ENCODE peak calls at places on chromosomes 4 and X, in eight cellular contexts. P is osteocyte; R is heart left ventricle; U is GM23248; I is activated CD4-positive, alpha-beta T cell treated with anti-CD3 and anti-CD28 coated beads, Interleukin-2, amount 10 ng/mL, durations not matched to agents 7 days and 5 days; D is GM10248; J is DMS 273 treated with DMSO at 0.1 percent for 48 hours; Y is psoas muscle. F is an unnamed sample.

GRCh38 chr4:138540056-138540800 is 298.1 kb upstream of the SLC7A11 start:
- DNase-seq in P (no peak), R (no peak), U (peak), I (no peak), D (no peak), J (no peak), Y (no peak), F (no peak)

GRCh38 chr4:82969414-82969813 is 41.2 kb downstream of the LIN54 start:
- DNase-seq in P (no peak), R (no peak), U (no peak), I (no peak), D (no peak), J (no peak), Y (no peak), F (no peak)

GRCh38 chrX:130772313-130773140 is 130.5 kb downstream of the ENOX2 start:
- DNase-seq in P (no peak), R (no peak), U (peak), I (no peak), D (no peak), J (no peak), Y (no peak), F (no peak)

GRCh38 chrX:68872171-68872570 is 43.4 kb downstream of the EFNB1 start:
- DNase-seq in P (no peak), R (no peak), U (no peak), I (no peak), D (no peak), J (no peak), Y (no peak), F (no peak)

GRCh38 chrX:150268839-150269238 is 94.3 kb upstream of the MAMLD1 start:
- DNase-seq in P (no peak), R (no peak), U (no peak), I (no peak), D (no peak), J (no peak), Y (no peak), F (no peak)

GRCh38 chr4:11189756-11190155 is 238.9 kb downstream of the HS3ST1 start:
- DNase-seq in P (no peak), R (no peak), U (no peak), I (no peak), D (no peak), J (no peak), Y (no peak), F (no peak)

GRCh38 chr4:152684007-152684406 is 4.2 kb upstream of the TMEM154 start:
- DNase-seq in P (no peak), R (peak), U (no peak), I (no peak), D (peak), J (no peak), Y (no peak), F (peak)

GRCh38 chr4:167986044-167986443 is 106.3 kb upstream of the ANXA10 start:
- DNase-seq in P (no peak), R (no peak), U (no peak), I (no peak), D (no peak), J (no peak), Y (no peak), F (no peak)

GRCh38 chr4:152197211-152197610 is 338.7 kb downstream of the FBXW7 start:
- DNase-seq in P (no peak), R (no peak), U (no peak), I (no peak), D (no peak), J (no peak), Y (no peak), F (no peak)

GRCh38 chrX:107713205-107714195 is 62.1 kb downstream of the TSC22D3 start:
- DNase-seq in P (no peak), R (no peak), U (peak), I (no peak), D (no peak), J (no peak), Y (peak), F (no peak)

GRCh38 chrX:25941559-25942250 is 196.4 kb upstream of the MAGEB18 start:
- DNase-seq in P (no peak), R (no peak), U (no peak), I (no peak), D (no peak), J (no peak), Y (no peak), F (no peak)

GRCh38 chr4:106140601-106141000 is 175.4 kb downstream of the TBCK start:
- DNase-seq in P (no peak), R (no peak), U (peak), I (no peak), D (no peak), J (no peak), Y (no peak), F (no peak)

GRCh38 chr4:73985528-73985852 is 2.5 kb downstream of the PPBP start:
- DNase-seq in P (no peak), R (no peak), U (no peak), I (no peak), D (no peak), J (no peak), Y (no peak), F (no peak)

GRCh38 chrX:149036086-149036485 is 469.0 kb downstream of the IDS start:
- DNase-seq in P (no peak), R (no peak), U (no peak), I (no peak), D (no peak), J (no peak), Y (no peak), F (no peak)

GRCh38 chr4:142917678-142918077 is 71.6 kb upstream of the INPP4B start:
- DNase-seq in P (no peak), R (no peak), U (no peak), I (no peak), D (no peak), J (no peak), Y (no peak), F (no peak)

GRCh38 chrX:10615931-10616780 is 4.2 kb downstream of the MID1 start:
- DNase-seq in P (no peak), R (peak), U (peak), I (no peak), D (peak), J (peak), Y (no peak), F (peak)

GRCh38 chr4:100008048-100008447 is 58.0 kb upstream of the H2AZ1 start:
- DNase-seq in P (no peak), R (no peak), U (peak), I (no peak), D (no peak), J (no peak), Y (no peak), F (no peak)

GRCh38 chr4:145909331-145909730 is 29.3 kb downstream of the ZNF827 start:
- DNase-seq in P (no peak), R (peak), U (peak), I (no peak), D (no peak), J (no peak), Y (peak), F (peak)

GRCh38 chr4:172850838-172851237 is 317.8 kb upstream of the GALNT7 start:
- DNase-seq in P (no peak), R (no peak), U (peak), I (no peak), D (no peak), J (no peak), Y (no peak), F (no peak)

GRCh38 chr4:2366252-2367192 is 51.9 kb downstream of the ZFYVE28 start:
- DNase-seq in P (no peak), R (no peak), U (peak), I (no peak), D (no peak), J (peak), Y (no peak), F (no peak)

GRCh38 chr4:165440415-165440882 is 61.6 kb downstream of the CPE start:
- DNase-seq in P (no peak), R (no peak), U (peak), I (no peak), D (no peak), J (peak), Y (no peak), F (no peak)

GRCh38 chr4:143587703-143588102 is 74.2 kb downstream of the SMARCA5 start:
- DNase-seq in P (no peak), R (no peak), U (peak), I (no peak), D (no peak), J (no peak), Y (no peak), F (no peak)

GRCh38 chrX:112945796-112946195 is 105.2 kb upstream of the AMOT start:
- DNase-seq in P (no peak), R (no peak), U (no peak), I (no peak), D (no peak), J (no peak), Y (no peak), F (no peak)

GRCh38 chrX:38320819-38321218 is 6.5 kb downstream of the RPGR start:
- DNase-seq in P (no peak), R (no peak), U (no peak), I (no peak), D (no peak), J (no peak), Y (no peak), F (no peak)

GRCh38 chrX:136954930-136955329 is 74.4 kb upstream of the RBMX start:
- DNase-seq in P (no peak), R (no peak), U (peak), I (no peak), D (no peak), J (peak), Y (no peak), F (no peak)

GRCh38 chr4:77007358-77008230 is 58.0 kb downstream of the SEPTIN11 start:
- DNase-seq in P (no peak), R (peak), U (peak), I (no peak), D (peak), J (no peak), Y (no peak), F (peak)

GRCh38 chr4:120915311-120915710 is 7.2 kb downstream of the PRDM5 start:
- DNase-seq in P (no peak), R (no peak), U (no peak), I (no peak), D (no peak), J (no peak), Y (no peak), F (no peak)

GRCh38 chr4:55736605-55737183 is 82.9 kb upstream of the EXOC1L start:
- DNase-seq in P (no peak), R (no peak), U (peak), I (no peak), D (peak), J (no peak), Y (no peak), F (no peak)

GRCh38 chrX:3576886-3577516 is 136.4 kb downstream of the PRKX start:
- DNase-seq in P (no peak), R (no peak), U (peak), I (no peak), D (no peak), J (peak), Y (no peak), F (no peak)

GRCh38 chr4:168367065-168367464 is 48.5 kb upstream of the DDX60 start:
- DNase-seq in P (no peak), R (no peak), U (no peak), I (no peak), D (no peak), J (no peak), Y (no peak), F (no peak)

GRCh38 chr4:110245567-110245966 is 47.2 kb upstream of the ELOVL6 start:
- DNase-seq in P (no peak), R (no peak), U (peak), I (no peak), D (no peak), J (no peak), Y (no peak), F (no peak)

GRCh38 chrX:129193357-129193756 is 329.9 kb downstream of the SMARCA1 start:
- DNase-seq in P (no peak), R (peak), U (no peak), I (no peak), D (no peak), J (peak), Y (no peak), F (peak)

GRCh38 chrX:43853225-43853828 is 28.9 kb downstream of the MAOB start:
- DNase-seq in P (no peak), R (no peak), U (no peak), I (no peak), D (no peak), J (no peak), Y (no peak), F (no peak)

GRCh38 chr4:43402393-43402792 is 509.9 kb downstream of the GRXCR1 start:
- DNase-seq in P (no peak), R (no peak), U (no peak), I (no peak), D (no peak), J (no peak), Y (no peak), F (no peak)